ENCODE peak calls at places on chromosomes 13 and 19, in five cellular contexts. H is CD4-positive, alpha-beta T cell; X is T-helper 9 cell; N is iPS-NIHi11; L is PC-9. S is an unnamed sample.

GRCh38 chr19:50555447-50556235 is 12.6 kb downstream of the LRRC4B start:
- DNase-seq in H (no peak), X (no peak), N (no peak), L (no peak), S (no peak)

GRCh38 chr19:2516727-2517126 is 40.8 kb downstream of the GADD45B start:
- DNase-seq in H (no peak), X (no peak), N (no peak), L (no peak), S (no peak)

GRCh38 chr19:34733826-34734600 is at the start of gene ZNF181:
- DNase-seq in H (peak; percentile 72), X (peak; percentile 63), N (peak; percentile 95), L (peak; percentile 88), S (peak; percentile 92)

GRCh38 chr13:51643882-51644281 is 59.6 kb downstream of the WDFY2 start:
- DNase-seq in H (no peak), X (no peak), N (no peak), L (no peak), S (no peak)

GRCh38 chr19:2032296-2032941 is 16.9 kb upstream of the BTBD2 start:
- DNase-seq in H (peak; percentile 39), X (no peak), N (peak; percentile 53), L (peak; percentile 94), S (peak; percentile 96)

GRCh38 chr19:29385191-29385795 is 140.5 kb upstream of the VSTM2B start:
- DNase-seq in H (no peak), X (no peak), N (no peak), L (no peak), S (no peak)

GRCh38 chr19:40709817-40710216 is 6.9 kb downstream of the COQ8B start:
- DNase-seq in H (no peak), X (no peak), N (no peak), L (no peak), S (no peak)

GRCh38 chr13:39612023-39612637 is 9.1 kb upstream of the LHFPL6 start:
- DNase-seq in H (peak; percentile 12), X (peak; percentile 54), N (peak; percentile 48), L (peak; percentile 37), S (peak; percentile 87)

GRCh38 chr19:14165986-14166385 is 29.6 kb upstream of the ASF1B start:
- DNase-seq in H (no peak), X (no peak), N (peak; percentile 5), L (no peak), S (no peak)

GRCh38 chr13:35908221-35908620 is 223.0 kb downstream of the DCLK1 start:
- DNase-seq in H (no peak), X (no peak), N (no peak), L (no peak), S (no peak)

GRCh38 chr19:35347171-35347929 is at the start of gene FFAR1:
- DNase-seq in H (peak; percentile 25), X (peak; percentile 27), N (no peak), L (no peak), S (peak; percentile 49)

GRCh38 chr19:1407662-1408299 is 395 bp downstream of the DAZAP1 start:
- DNase-seq in H (peak; percentile 39), X (peak; percentile 45), N (no peak), L (peak; percentile 15), S (peak; percentile 80)

GRCh38 chr19:13163609-13164364 is 13.6 kb downstream of the IER2 start:
- DNase-seq in H (no peak), X (no peak), N (peak; percentile 40), L (peak; percentile 84), S (peak; percentile 84)

GRCh38 chr13:50712469-50712868 is 131.0 kb downstream of the DLEU7 start:
- DNase-seq in H (no peak), X (no peak), N (no peak), L (no peak), S (no peak)

GRCh38 chr19:54312011-54312410 is 955 bp downstream of the LILRA5 start:
- DNase-seq in H (no peak), X (no peak), N (no peak), L (no peak), S (no peak)

S was measured in sciatic nerve.